ENCODE peak calls at places on chromosomes 2 and 18, in ten cellular contexts. One of them, this sample, is unnamed.

GRCh38 chr2:129849559-129850160 is 129.8 kb upstream of the RAB6C start:
- DNase-seq in PC-9: peak; percentile 39
- DNase-seq in neuronal stem cell: peak; percentile 73
- DNase-seq in lung: no peak
- DNase-seq in body of pancreas: no peak
- DNase-seq in spleen: no peak
- DNase-seq in CD8-positive, alpha-beta memory T cell: no peak
- DNase-seq in Karpas-422: peak; percentile 89
- DNase-seq in A549: peak; percentile 76
- DNase-seq in OCI-LY7: peak; percentile 69
- DNase-seq in this sample: no peak

GRCh38 chr2:20930928-20931327 is 108.0 kb upstream of the LDAH start:
- DNase-seq in OCI-LY7: no peak
- DNase-seq in A549: no peak
- DNase-seq in PC-9: peak; percentile 28
- DNase-seq in lung: no peak
- DNase-seq in neuronal stem cell: no peak
- DNase-seq in CD8-positive, alpha-beta memory T cell: no peak
- DNase-seq in spleen: no peak
- DNase-seq in Karpas-422: no peak
- DNase-seq in body of pancreas: no peak
- DNase-seq in this sample: no peak

GRCh38 chr18:41617592-41617991 is 337.4 kb upstream of the PIK3C3 start:
- DNase-seq in OCI-LY7: no peak
- DNase-seq in CD8-positive, alpha-beta memory T cell: no peak
- DNase-seq in neuronal stem cell: no peak
- DNase-seq in Karpas-422: no peak
- DNase-seq in body of pancreas: no peak
- DNase-seq in PC-9: no peak
- DNase-seq in spleen: no peak
- DNase-seq in A549: no peak
- DNase-seq in lung: no peak
- DNase-seq in this sample: no peak

GRCh38 chr2:38109732-38110181 is 33.8 kb upstream of the CYP1B1 start:
- DNase-seq in PC-9: peak; percentile 65
- DNase-seq in CD8-positive, alpha-beta memory T cell: no peak
- DNase-seq in spleen: no peak
- DNase-seq in neuronal stem cell: no peak
- DNase-seq in lung: no peak
- DNase-seq in OCI-LY7: no peak
- DNase-seq in Karpas-422: no peak
- DNase-seq in body of pancreas: peak; percentile 31
- DNase-seq in A549: peak; percentile 51
- DNase-seq in this sample: no peak

GRCh38 chr2:162566666-162567065 is 222.7 kb downstream of the GCA start:
- DNase-seq in body of pancreas: no peak
- DNase-seq in lung: no peak
- DNase-seq in CD8-positive, alpha-beta memory T cell: no peak
- DNase-seq in neuronal stem cell: no peak
- DNase-seq in OCI-LY7: no peak
- DNase-seq in spleen: no peak
- DNase-seq in Karpas-422: no peak
- DNase-seq in PC-9: no peak
- DNase-seq in A549: no peak
- DNase-seq in this sample: no peak

GRCh38 chr2:222361787-222362186 is 62.6 kb upstream of the SGPP2 start:
- DNase-seq in lung: no peak
- DNase-seq in PC-9: no peak
- DNase-seq in neuronal stem cell: no peak
- DNase-seq in body of pancreas: no peak
- DNase-seq in spleen: no peak
- DNase-seq in OCI-LY7: no peak
- DNase-seq in A549: no peak
- DNase-seq in Karpas-422: no peak
- DNase-seq in CD8-positive, alpha-beta memory T cell: no peak
- DNase-seq in this sample: no peak

GRCh38 chr2:130251865-130252620 is 53.8 kb upstream of the TUBA3E start:
- DNase-seq in spleen: peak; percentile 69
- DNase-seq in Karpas-422: no peak
- DNase-seq in CD8-positive, alpha-beta memory T cell: no peak
- DNase-seq in body of pancreas: no peak
- DNase-seq in OCI-LY7: no peak
- DNase-seq in neuronal stem cell: no peak
- DNase-seq in PC-9: no peak
- DNase-seq in A549: no peak
- DNase-seq in lung: no peak
- DNase-seq in this sample: no peak

GRCh38 chr2:170525566-170525900 is 189.6 kb upstream of the SP5 start:
- DNase-seq in PC-9: peak; percentile 81
- DNase-seq in A549: peak; percentile 60
- DNase-seq in spleen: no peak
- DNase-seq in lung: peak; percentile 80
- DNase-seq in neuronal stem cell: no peak
- DNase-seq in OCI-LY7: no peak
- DNase-seq in body of pancreas: peak; percentile 68
- DNase-seq in CD8-positive, alpha-beta memory T cell: no peak
- DNase-seq in Karpas-422: no peak
- DNase-seq in this sample: peak; percentile 69

GRCh38 chr2:157938556-157938955 is 62.4 kb upstream of the ACVR1 start:
- DNase-seq in PC-9: no peak
- DNase-seq in A549: no peak
- DNase-seq in CD8-positive, alpha-beta memory T cell: no peak
- DNase-seq in OCI-LY7: no peak
- DNase-seq in body of pancreas: no peak
- DNase-seq in lung: no peak
- DNase-seq in Karpas-422: no peak
- DNase-seq in spleen: no peak
- DNase-seq in neuronal stem cell: no peak
- DNase-seq in this sample: no peak

GRCh38 chr2:126995652-126996377 is 97.1 kb downstream of the TEX51 start:
- DNase-seq in neuronal stem cell: no peak
- DNase-seq in spleen: no peak
- DNase-seq in Karpas-422: no peak
- DNase-seq in OCI-LY7: no peak
- DNase-seq in A549: no peak
- DNase-seq in PC-9: no peak
- DNase-seq in body of pancreas: no peak
- DNase-seq in CD8-positive, alpha-beta memory T cell: no peak
- DNase-seq in lung: no peak
- DNase-seq in this sample: no peak

GRCh38 chr2:190379249-190379964 is 28.7 kb upstream of the MFSD6 start:
- DNase-seq in CD8-positive, alpha-beta memory T cell: no peak
- DNase-seq in spleen: no peak
- DNase-seq in body of pancreas: no peak
- DNase-seq in neuronal stem cell: no peak
- DNase-seq in Karpas-422: no peak
- DNase-seq in OCI-LY7: no peak
- DNase-seq in A549: peak; percentile 76
- DNase-seq in lung: peak; percentile 77
- DNase-seq in PC-9: no peak
- DNase-seq in this sample: peak; percentile 57

GRCh38 chr2:123785332-123785731 is 239.8 kb upstream of the CNTNAP5 start:
- DNase-seq in neuronal stem cell: no peak
- DNase-seq in body of pancreas: no peak
- DNase-seq in spleen: no peak
- DNase-seq in CD8-positive, alpha-beta memory T cell: no peak
- DNase-seq in OCI-LY7: no peak
- DNase-seq in Karpas-422: no peak
- DNase-seq in lung: no peak
- DNase-seq in PC-9: no peak
- DNase-seq in A549: no peak
- DNase-seq in this sample: no peak

GRCh38 chr2:152415231-152415642 is 80.3 kb downstream of the FMNL2 start:
- DNase-seq in A549: no peak
- DNase-seq in CD8-positive, alpha-beta memory T cell: no peak
- DNase-seq in OCI-LY7: no peak
- DNase-seq in neuronal stem cell: no peak
- DNase-seq in lung: no peak
- DNase-seq in PC-9: peak; percentile 88
- DNase-seq in spleen: no peak
- DNase-seq in body of pancreas: peak; percentile 51
- DNase-seq in Karpas-422: no peak
- DNase-seq in this sample: no peak

GRCh38 chr2:231640646-231641111 is 48.0 kb downstream of the TEX44 start:
- DNase-seq in spleen: no peak
- DNase-seq in lung: no peak
- DNase-seq in neuronal stem cell: no peak
- DNase-seq in PC-9: no peak
- DNase-seq in OCI-LY7: no peak
- DNase-seq in Karpas-422: no peak
- DNase-seq in CD8-positive, alpha-beta memory T cell: no peak
- DNase-seq in A549: peak; percentile 82
- DNase-seq in body of pancreas: peak; percentile 18
- DNase-seq in this sample: peak; percentile 84
- H3K4me1 ChIP-seq in spleen: peaks cover 48% of the 10 kb centered on the region
- H3K4me1 ChIP-seq in lung: peaks cover 7% of the 10 kb centered on the region
- H3K4me1 ChIP-seq in neuronal stem cell: peaks cover 7% of the 10 kb centered on the region
- H3K4me1 ChIP-seq in PC-9: peaks cover 47% of the 10 kb centered on the region
- H3K4me1 ChIP-seq in OCI-LY7: peaks cover 35% of the 10 kb centered on the region
- H3K4me1 ChIP-seq in Karpas-422: peaks cover 13% of the 10 kb centered on the region
- H3K4me1 ChIP-seq in CD8-positive, alpha-beta memory T cell: peaks cover 9% of the 10 kb centered on the region
- H3K4me1 ChIP-seq in A549: peaks cover 38% of the 10 kb centered on the region
- H3K4me1 ChIP-seq in body of pancreas: peaks cover 4% of the 10 kb centered on the region
- H3K4me1 ChIP-seq in this sample: peaks cover 19% of the 10 kb centered on the region

GRCh38 chr18:55780591-55781071 is 192.6 kb upstream of the TCF4 start:
- DNase-seq in lung: no peak
- DNase-seq in body of pancreas: no peak
- DNase-seq in CD8-positive, alpha-beta memory T cell: no peak
- DNase-seq in OCI-LY7: no peak
- DNase-seq in spleen: no peak
- DNase-seq in Karpas-422: peak; percentile 50
- DNase-seq in A549: no peak
- DNase-seq in PC-9: no peak
- DNase-seq in neuronal stem cell: no peak
- DNase-seq in this sample: no peak

GRCh38 chr18:55777666-55778304 is 189.8 kb upstream of the TCF4 start:
- DNase-seq in CD8-positive, alpha-beta memory T cell: no peak
- DNase-seq in A549: no peak
- DNase-seq in body of pancreas: no peak
- DNase-seq in lung: no peak
- DNase-seq in Karpas-422: no peak
- DNase-seq in spleen: no peak
- DNase-seq in OCI-LY7: no peak
- DNase-seq in neuronal stem cell: no peak
- DNase-seq in PC-9: no peak
- DNase-seq in this sample: no peak

GRCh38 chr18:55779711-55780590 is 192.0 kb upstream of the TCF4 start:
- DNase-seq in CD8-positive, alpha-beta memory T cell: no peak
- DNase-seq in Karpas-422: no peak
- DNase-seq in OCI-LY7: peak; percentile 5
- DNase-seq in lung: no peak
- DNase-seq in A549: no peak
- DNase-seq in spleen: peak; percentile 84
- DNase-seq in body of pancreas: peak; percentile 13
- DNase-seq in neuronal stem cell: peak; percentile 42
- DNase-seq in PC-9: no peak
- DNase-seq in this sample: peak; percentile 83

GRCh38 chr18:55778731-55779460 is 190.9 kb upstream of the TCF4 start:
- DNase-seq in OCI-LY7: no peak
- DNase-seq in PC-9: no peak
- DNase-seq in neuronal stem cell: no peak
- DNase-seq in CD8-positive, alpha-beta memory T cell: no peak
- DNase-seq in A549: no peak
- DNase-seq in body of pancreas: no peak
- DNase-seq in Karpas-422: no peak
- DNase-seq in spleen: no peak
- DNase-seq in lung: no peak
- DNase-seq in this sample: no peak

GRCh38 chr18:55779461-55779710 is 191.4 kb upstream of the TCF4 start:
- DNase-seq in body of pancreas: no peak
- DNase-seq in Karpas-422: no peak
- DNase-seq in neuronal stem cell: no peak
- DNase-seq in A549: no peak
- DNase-seq in PC-9: no peak
- DNase-seq in lung: no peak
- DNase-seq in spleen: peak; percentile 72
- DNase-seq in OCI-LY7: no peak
- DNase-seq in CD8-positive, alpha-beta memory T cell: no peak
- DNase-seq in this sample: no peak
- H3K4me1 ChIP-seq in body of pancreas: peaks cover 17% of the 10 kb centered on the region
- H3K4me1 ChIP-seq in Karpas-422: peaks cover 18% of the 10 kb centered on the region
- H3K4me1 ChIP-seq in neuronal stem cell: peaks cover 5% of the 10 kb centered on the region
- H3K4me1 ChIP-seq in A549: peaks cover 3% of the 10 kb centered on the region
- H3K4me1 ChIP-seq in PC-9: no peaks in the 10 kb centered on the region
- H3K4me1 ChIP-seq in lung: peaks cover 7% of the 10 kb centered on the region
- H3K4me1 ChIP-seq in spleen: peaks cover 42% of the 10 kb centered on the region
- H3K4me1 ChIP-seq in OCI-LY7: peaks cover 13% of the 10 kb centered on the region
- H3K4me1 ChIP-seq in CD8-positive, alpha-beta memory T cell: no peaks in the 10 kb centered on the region
- H3K4me1 ChIP-seq in this sample: peaks cover 1% of the 10 kb centered on the region

GRCh38 chr2:217625475-217626245 is 377.1 kb downstream of the TNS1 start:
- DNase-seq in spleen: no peak
- DNase-seq in A549: no peak
- DNase-seq in Karpas-422: no peak
- DNase-seq in OCI-LY7: no peak
- DNase-seq in neuronal stem cell: no peak
- DNase-seq in body of pancreas: no peak
- DNase-seq in lung: no peak
- DNase-seq in PC-9: no peak
- DNase-seq in CD8-positive, alpha-beta memory T cell: no peak
- DNase-seq in this sample: no peak

GRCh38 chr2:217622664-217623063 is 380.1 kb downstream of the TNS1 start:
- DNase-seq in CD8-positive, alpha-beta memory T cell: no peak
- DNase-seq in lung: no peak
- DNase-seq in body of pancreas: no peak
- DNase-seq in OCI-LY7: no peak
- DNase-seq in A549: no peak
- DNase-seq in spleen: no peak
- DNase-seq in PC-9: no peak
- DNase-seq in Karpas-422: no peak
- DNase-seq in neuronal stem cell: peak; percentile 35
- DNase-seq in this sample: no peak

GRCh38 chr2:217621391-217621801 is 381.4 kb downstream of the TNS1 start:
- DNase-seq in PC-9: no peak
- DNase-seq in body of pancreas: no peak
- DNase-seq in OCI-LY7: no peak
- DNase-seq in spleen: no peak
- DNase-seq in CD8-positive, alpha-beta memory T cell: no peak
- DNase-seq in lung: no peak
- DNase-seq in A549: no peak
- DNase-seq in neuronal stem cell: no peak
- DNase-seq in Karpas-422: no peak
- DNase-seq in this sample: no peak

GRCh38 chr2:217623513-217623912 is 379.3 kb downstream of the TNS1 start:
- DNase-seq in neuronal stem cell: no peak
- DNase-seq in PC-9: no peak
- DNase-seq in CD8-positive, alpha-beta memory T cell: no peak
- DNase-seq in lung: no peak
- DNase-seq in spleen: no peak
- DNase-seq in A549: no peak
- DNase-seq in OCI-LY7: no peak
- DNase-seq in body of pancreas: no peak
- DNase-seq in Karpas-422: no peak
- DNase-seq in this sample: no peak

GRCh38 chr2:217622205-217622621 is 380.6 kb downstream of the TNS1 start:
- DNase-seq in body of pancreas: no peak
- DNase-seq in A549: peak; percentile 7
- DNase-seq in lung: no peak
- DNase-seq in spleen: no peak
- DNase-seq in CD8-positive, alpha-beta memory T cell: no peak
- DNase-seq in PC-9: no peak
- DNase-seq in neuronal stem cell: peak; percentile 65
- DNase-seq in Karpas-422: no peak
- DNase-seq in OCI-LY7: no peak
- DNase-seq in this sample: no peak
- H3K4me1 ChIP-seq in body of pancreas: no peaks in the 10 kb centered on the region
- H3K4me1 ChIP-seq in A549: no peaks in the 10 kb centered on the region
- H3K4me1 ChIP-seq in lung: no peaks in the 10 kb centered on the region
- H3K4me1 ChIP-seq in spleen: peaks cover 5% of the 10 kb centered on the region
- H3K4me1 ChIP-seq in CD8-positive, alpha-beta memory T cell: no peaks in the 10 kb centered on the region
- H3K4me1 ChIP-seq in PC-9: no peaks in the 10 kb centered on the region
- H3K4me1 ChIP-seq in neuronal stem cell: peaks cover 11% of the 10 kb centered on the region
- H3K4me1 ChIP-seq in Karpas-422: no peaks in the 10 kb centered on the region
- H3K4me1 ChIP-seq in OCI-LY7: no peaks in the 10 kb centered on the region
- H3K4me1 ChIP-seq in this sample: peaks cover 11% of the 10 kb centered on the region

GRCh38 chr2:158993721-158994587 is 25.5 kb downstream of the TANC1 start:
- DNase-seq in PC-9: peak; percentile 40
- DNase-seq in lung: no peak
- DNase-seq in CD8-positive, alpha-beta memory T cell: no peak
- DNase-seq in A549: no peak
- DNase-seq in spleen: no peak
- DNase-seq in body of pancreas: no peak
- DNase-seq in neuronal stem cell: no peak
- DNase-seq in OCI-LY7: no peak
- DNase-seq in Karpas-422: no peak
- DNase-seq in this sample: no peak
- H3K4me1 ChIP-seq in PC-9: peaks cover 83% of the 10 kb centered on the region
- H3K4me1 ChIP-seq in lung: peaks cover 29% of the 10 kb centered on the region
- H3K4me1 ChIP-seq in CD8-positive, alpha-beta memory T cell: no peaks in the 10 kb centered on the region
- H3K4me1 ChIP-seq in A549: peaks cover 77% of the 10 kb centered on the region
- H3K4me1 ChIP-seq in spleen: peaks cover 5% of the 10 kb centered on the region
- H3K4me1 ChIP-seq in body of pancreas: peaks cover 24% of the 10 kb centered on the region
- H3K4me1 ChIP-seq in neuronal stem cell: no peaks in the 10 kb centered on the region
- H3K4me1 ChIP-seq in OCI-LY7: no peaks in the 10 kb centered on the region
- H3K4me1 ChIP-seq in Karpas-422: no peaks in the 10 kb centered on the region
- H3K4me1 ChIP-seq in this sample: peaks cover 15% of the 10 kb centered on the region